ENCODE peak calls at places on chromosomes 11 and 22, in seven cellular contexts. O, P, U, W, B, G and H are unnamed samples.

GRCh38 chr11:133718238-133718637 is 127.1 kb downstream of the SPATA19 start:
- DNase-seq in O (no peak), P (no peak), U (no peak), W (no peak), B (no peak), G (no peak), H (no peak)

GRCh38 chr11:32056445-32056844 is 34.4 kb upstream of the RCN1 start:
- DNase-seq in O (no peak), P (no peak), U (no peak), W (peak), B (no peak), G (no peak), H (no peak)

GRCh38 chr11:107576497-107577086 is 11.1 kb upstream of the ALKBH8 start:
- DNase-seq in O (peak), P (peak), U (peak), W (peak), B (peak), G (peak), H (peak)

GRCh38 chr22:39234867-39235687 is 9.7 kb downstream of the PDGFB start:
- DNase-seq in O (peak), P (no peak), U (peak), W (no peak), B (no peak), G (no peak), H (no peak)

GRCh38 chr22:49590851-49591445 is 236.7 kb downstream of the BRD1 start:
- DNase-seq in O (no peak), P (no peak), U (no peak), W (no peak), B (no peak), G (no peak), H (peak)

GRCh38 chr11:9688716-9689511 is 25.0 kb downstream of the SWAP70 start:
- DNase-seq in O (no peak), P (no peak), U (peak), W (peak), B (no peak), G (peak), H (peak)

GRCh38 chr11:112321521-112322172 is 61.0 kb upstream of the PLET1 start:
- DNase-seq in O (peak), P (no peak), U (peak), W (peak), B (no peak), G (no peak), H (no peak)

GRCh38 chr22:40240671-40241070 is 62.9 kb downstream of the TNRC6B start:
- DNase-seq in O (no peak), P (no peak), U (peak), W (no peak), B (no peak), G (no peak), H (no peak)

GRCh38 chr11:88398372-88399140 is 61.0 kb upstream of the CTSC start:
- DNase-seq in O (no peak), P (no peak), U (peak), W (no peak), B (peak), G (no peak), H (no peak)

GRCh38 chr22:28813772-28814518 is 13.6 kb upstream of the XBP1 start:
- DNase-seq in O (peak), P (no peak), U (no peak), W (no peak), B (no peak), G (no peak), H (no peak)

GRCh38 chr11:96464695-96465307 is 75.0 kb downstream of the JRKL start:
- DNase-seq in O (no peak), P (no peak), U (peak), W (peak), B (peak), G (peak), H (peak)

GRCh38 chr22:46214149-46214548 is 35.9 kb downstream of the CDPF1 start:
- DNase-seq in O (no peak), P (no peak), U (no peak), W (no peak), B (no peak), G (no peak), H (no peak)

GRCh38 chr11:62452839-62453468 is 34.1 kb downstream of the SCGB1A1 start:
- DNase-seq in O (no peak), P (no peak), U (no peak), W (no peak), B (no peak), G (no peak), H (no peak)

GRCh38 chr22:49492308-49492707 is 335.4 kb downstream of the BRD1 start:
- DNase-seq in O (no peak), P (no peak), U (no peak), W (no peak), B (no peak), G (no peak), H (no peak)

GRCh38 chr11:9708544-9708943 is 44.7 kb downstream of the SWAP70 start:
- DNase-seq in O (no peak), P (no peak), U (no peak), W (no peak), B (no peak), G (no peak), H (no peak)

GRCh38 chr22:21028277-21029251 is 3.8 kb downstream of the SLC7A4 start:
- DNase-seq in O (no peak), P (no peak), U (no peak), W (no peak), B (no peak), G (no peak), H (no peak)
- TF ChIP-seq CTCF in O (no peak), P (no peak), U (no peak), W (no peak), B (no peak), G (no peak), H (no peak)

DNA sequence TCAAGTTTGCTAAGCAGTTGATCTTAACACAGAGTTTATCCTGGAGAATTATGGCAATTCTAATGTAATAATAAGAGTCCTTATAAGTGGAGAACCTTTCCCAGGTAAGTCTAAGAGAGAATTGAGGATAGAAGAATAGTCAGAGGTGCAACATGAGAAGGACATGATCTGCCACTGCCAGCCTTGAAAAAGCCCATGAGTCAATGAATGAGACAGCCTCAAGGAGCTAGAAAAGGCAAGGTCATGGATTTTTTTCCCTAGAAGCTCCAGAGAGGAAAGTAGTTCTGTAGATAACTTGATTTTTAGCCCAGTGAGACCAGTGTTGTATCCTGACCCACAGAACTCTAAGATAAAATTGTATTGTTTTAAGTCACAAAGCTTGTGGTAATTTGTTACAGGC is 16.9 kb downstream of the MS4A6A start:
- DNase-seq in O (no peak), P (no peak), U (peak), W (no peak), B (no peak), G (no peak), H (no peak)
- TF ChIP-seq CTCF in O (no peak), P (no peak), U (no peak), W (no peak), B (no peak), G (no peak), H (no peak)

DNA sequence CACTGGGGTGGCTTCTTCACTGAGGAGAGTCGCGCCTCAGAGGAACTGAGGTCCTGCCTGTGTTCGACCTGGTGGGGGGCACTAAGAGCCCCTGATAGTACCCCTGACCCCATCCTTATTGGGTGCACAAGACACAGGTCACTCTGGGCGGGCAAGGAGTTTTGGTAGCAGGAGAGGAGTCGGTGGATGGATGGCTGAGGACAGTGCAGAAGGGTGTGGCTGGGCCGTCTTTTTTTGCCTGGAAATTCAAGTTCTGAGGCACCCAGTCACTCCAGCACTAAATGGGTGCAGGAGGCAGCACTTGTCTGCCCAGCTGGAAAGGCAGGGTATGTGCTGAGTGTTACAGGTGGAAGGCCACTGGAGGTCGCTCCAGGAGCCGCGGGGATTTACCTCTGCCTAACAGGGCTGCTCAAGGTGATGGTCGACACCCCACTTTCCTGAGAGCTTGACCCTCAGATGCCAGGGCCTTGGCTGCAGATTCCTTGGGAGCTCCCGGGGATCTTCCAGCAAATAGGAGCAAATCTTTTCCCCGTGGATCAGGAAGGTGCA is 960 bp downstream of the TSSC4 start:
- DNase-seq in O (no peak), P (no peak), U (no peak), W (no peak), B (peak), G (no peak), H (no peak)
- TF ChIP-seq CTCF in O (no peak), P (no peak), U (peak), W (no peak), B (no peak), G (peak), H (no peak)

GRCh38 chr22:37498289-37498909 is 12.2 kb upstream of the MFNG start:
- DNase-seq in O (peak), P (peak), U (no peak), W (no peak), B (peak), G (peak), H (peak)
- TF ChIP-seq CTCF in O (peak), P (peak), U (peak), W (no peak), B (peak), G (peak), H (peak)

GRCh38 chr11:3189193-3189843 is 24.2 kb upstream of the OSBPL5 start:
- DNase-seq in O (no peak), P (no peak), U (no peak), W (no peak), B (no peak), G (no peak), H (no peak)
- TF ChIP-seq CTCF in O (no peak), P (no peak), U (no peak), W (no peak), B (no peak), G (no peak), H (no peak)

GRCh38 chr22:20774882-20775281 is 969 bp downstream of the SERPIND1 start:
- DNase-seq in O (no peak), P (no peak), U (no peak), W (no peak), B (no peak), G (no peak), H (no peak)

GRCh38 chr22:20775342-20775895 is 1.5 kb downstream of the SERPIND1 start:
- DNase-seq in O (no peak), P (no peak), U (no peak), W (no peak), B (no peak), G (no peak), H (no peak)

GRCh38 chr22:20776624-20777405 is 2.9 kb downstream of the SERPIND1 start:
- DNase-seq in O (no peak), P (no peak), U (no peak), W (no peak), B (no peak), G (no peak), H (no peak)

GRCh38 chr22:20773793-20774212 is at the start of gene SERPIND1:
- DNase-seq in O (no peak), P (no peak), U (no peak), W (no peak), B (no peak), G (no peak), H (no peak)

GRCh38 chr22:20771918-20772625 is 1.8 kb upstream of the SERPIND1 start:
- DNase-seq in O (no peak), P (no peak), U (no peak), W (no peak), B (no peak), G (no peak), H (no peak)
- TF ChIP-seq CTCF in O (no peak), P (no peak), U (peak), W (no peak), B (no peak), G (no peak), H (no peak)

GRCh38 chr11:44728085-44728410 is 1.3 kb downstream of the TSPAN18 start:
- DNase-seq in O (no peak), P (no peak), U (no peak), W (no peak), B (no peak), G (no peak), H (no peak)
- TF ChIP-seq CTCF in O (no peak), P (no peak), U (no peak), W (no peak), B (peak), G (peak), H (no peak)